ENCODE peak calls at places on chromosome 12, in nine cellular contexts. One of them, this sample, is unnamed. For H3K4me1, the result is how much of the 10 kb centered on the place peaks cover.

GRCh38 chr12:120529641-120530314 is 820 bp upstream of the COQ5 start:
- DNase-seq in ovary: no peak
- DNase-seq in cardiac muscle cell: peak
- DNase-seq in pancreas: no peak
- DNase-seq in GM23248: peak
- DNase-seq in uterus: no peak
- DNase-seq in astrocyte: peak
- DNase-seq in PC-3: peak
- DNase-seq in aorta: no peak
- DNase-seq in this sample: no peak

GRCh38 chr12:810635-811415 is 58.4 kb downstream of the WNK1 start:
- DNase-seq in PC-3: no peak
- DNase-seq in GM23248: peak
- DNase-seq in aorta: no peak
- DNase-seq in uterus: no peak
- DNase-seq in ovary: no peak
- DNase-seq in cardiac muscle cell: no peak
- DNase-seq in pancreas: no peak
- DNase-seq in astrocyte: peak
- DNase-seq in this sample: no peak

GRCh38 chr12:25155031-25155576 is 39.9 kb downstream of the DNAI7 start:
- DNase-seq in cardiac muscle cell: peak
- DNase-seq in pancreas: no peak
- DNase-seq in uterus: no peak
- DNase-seq in GM23248: peak
- DNase-seq in ovary: no peak
- DNase-seq in astrocyte: peak
- DNase-seq in PC-3: peak
- DNase-seq in aorta: no peak
- DNase-seq in this sample: no peak

GRCh38 chr12:131164096-131164872 is 210.6 kb downstream of the ADGRD1 start:
- DNase-seq in GM23248: no peak
- DNase-seq in PC-3: no peak
- DNase-seq in astrocyte: no peak
- DNase-seq in ovary: no peak
- DNase-seq in pancreas: no peak
- DNase-seq in aorta: no peak
- DNase-seq in uterus: no peak
- DNase-seq in cardiac muscle cell: no peak
- DNase-seq in this sample: no peak

GRCh38 chr12:65306603-65307501 is 28.4 kb downstream of the MSRB3 start:
- DNase-seq in GM23248: peak
- DNase-seq in cardiac muscle cell: peak
- DNase-seq in uterus: peak
- DNase-seq in pancreas: no peak
- DNase-seq in PC-3: peak
- DNase-seq in aorta: no peak
- DNase-seq in astrocyte: peak
- DNase-seq in ovary: no peak
- DNase-seq in this sample: peak

GRCh38 chr12:98358144-98358543 is 157.2 kb upstream of the TMPO start:
- DNase-seq in GM23248: no peak
- DNase-seq in aorta: no peak
- DNase-seq in pancreas: no peak
- DNase-seq in uterus: no peak
- DNase-seq in ovary: no peak
- DNase-seq in cardiac muscle cell: no peak
- DNase-seq in astrocyte: no peak
- DNase-seq in PC-3: no peak
- DNase-seq in this sample: no peak

GRCh38 chr12:115508990-115509389 is 768.5 kb downstream of the MED13L start:
- DNase-seq in ovary: no peak
- DNase-seq in cardiac muscle cell: no peak
- DNase-seq in PC-3: no peak
- DNase-seq in GM23248: no peak
- DNase-seq in uterus: no peak
- DNase-seq in astrocyte: no peak
- DNase-seq in aorta: no peak
- DNase-seq in pancreas: no peak
- DNase-seq in this sample: no peak

GRCh38 chr12:76266797-76267196 is 81.4 kb downstream of the BBS10 start:
- DNase-seq in cardiac muscle cell: peak
- DNase-seq in uterus: no peak
- DNase-seq in ovary: no peak
- DNase-seq in aorta: no peak
- DNase-seq in astrocyte: peak
- DNase-seq in pancreas: no peak
- DNase-seq in GM23248: peak
- DNase-seq in PC-3: peak
- DNase-seq in this sample: peak

GRCh38 chr12:45572114-45572513 is 157.4 kb upstream of the ARID2 start:
- DNase-seq in pancreas: no peak
- DNase-seq in PC-3: no peak
- DNase-seq in uterus: no peak
- DNase-seq in aorta: no peak
- DNase-seq in GM23248: no peak
- DNase-seq in ovary: no peak
- DNase-seq in cardiac muscle cell: no peak
- DNase-seq in astrocyte: no peak
- DNase-seq in this sample: no peak

GRCh38 chr12:64265839-64266238 is 43.7 kb upstream of the KICS2 start:
- DNase-seq in ovary: no peak
- DNase-seq in cardiac muscle cell: no peak
- DNase-seq in astrocyte: no peak
- DNase-seq in aorta: no peak
- DNase-seq in PC-3: no peak
- DNase-seq in pancreas: no peak
- DNase-seq in GM23248: no peak
- DNase-seq in uterus: no peak
- DNase-seq in this sample: no peak

GRCh38 chr12:60148109-60148508 is 552.3 kb downstream of the SLC16A7 start:
- DNase-seq in PC-3: peak
- DNase-seq in GM23248: peak
- DNase-seq in aorta: no peak
- DNase-seq in pancreas: no peak
- DNase-seq in astrocyte: peak
- DNase-seq in cardiac muscle cell: peak
- DNase-seq in ovary: no peak
- DNase-seq in uterus: no peak
- DNase-seq in this sample: no peak

DNA sequence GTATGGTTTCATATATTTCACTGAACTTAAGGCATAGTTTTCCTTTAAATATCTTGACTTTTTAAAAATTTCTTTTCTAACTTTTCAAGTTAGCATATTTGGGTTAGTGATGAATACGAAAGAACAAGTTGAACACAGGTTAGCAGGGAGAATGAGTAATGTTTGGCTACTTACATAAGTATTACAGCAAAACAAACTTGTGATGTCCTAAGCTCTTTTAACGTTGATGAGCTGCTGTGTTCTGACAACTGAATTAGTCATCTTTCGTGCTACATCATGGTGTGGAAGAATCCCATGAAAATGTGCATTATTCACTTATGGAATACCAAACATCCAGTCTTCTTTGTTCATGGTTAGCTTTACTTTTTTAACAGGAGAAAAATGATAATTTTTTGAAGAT is 36.3 kb upstream of the PDZRN4 start:
- DNase-seq in aorta: no peak
- DNase-seq in astrocyte: peak
- DNase-seq in uterus: no peak
- DNase-seq in PC-3: peak
- DNase-seq in GM23248: peak
- DNase-seq in ovary: no peak
- DNase-seq in pancreas: no peak
- DNase-seq in cardiac muscle cell: no peak
- DNase-seq in this sample: no peak
- H3K27ac ChIP-seq in aorta: no peak
- H3K27ac ChIP-seq in astrocyte: no peak
- H3K27ac ChIP-seq in uterus: no peak
- H3K27ac ChIP-seq in PC-3: no peak
- H3K27ac ChIP-seq in GM23248: no peak
- H3K27ac ChIP-seq in ovary: no peak
- H3K27ac ChIP-seq in pancreas: no peak
- H3K27ac ChIP-seq in cardiac muscle cell: no peak
- H3K27ac ChIP-seq in this sample: no peak

GRCh38 chr12:6699259-6699988 is 1.2 kb downstream of the PIANP start:
- DNase-seq in uterus: no peak
- DNase-seq in GM23248: peak
- DNase-seq in cardiac muscle cell: no peak
- DNase-seq in pancreas: no peak
- DNase-seq in ovary: no peak
- DNase-seq in PC-3: no peak
- DNase-seq in astrocyte: no peak
- DNase-seq in aorta: no peak
- DNase-seq in this sample: no peak

GRCh38 chr12:6701078-6701768 is 608 bp upstream of the PIANP start:
- DNase-seq in pancreas: no peak
- DNase-seq in astrocyte: no peak
- DNase-seq in uterus: no peak
- DNase-seq in PC-3: no peak
- DNase-seq in cardiac muscle cell: no peak
- DNase-seq in aorta: no peak
- DNase-seq in ovary: no peak
- DNase-seq in GM23248: no peak
- DNase-seq in this sample: no peak

GRCh38 chr12:6700646-6701051 is at the start of gene PIANP:
- DNase-seq in ovary: peak
- DNase-seq in pancreas: no peak
- DNase-seq in GM23248: peak
- DNase-seq in PC-3: no peak
- DNase-seq in cardiac muscle cell: peak
- DNase-seq in aorta: peak
- DNase-seq in astrocyte: no peak
- DNase-seq in uterus: peak
- DNase-seq in this sample: peak

GRCh38 chr12:6698352-6699046 is 2.1 kb downstream of the PIANP start:
- DNase-seq in PC-3: no peak
- DNase-seq in pancreas: no peak
- DNase-seq in uterus: no peak
- DNase-seq in GM23248: no peak
- DNase-seq in astrocyte: no peak
- DNase-seq in aorta: no peak
- DNase-seq in cardiac muscle cell: no peak
- DNase-seq in ovary: no peak
- DNase-seq in this sample: no peak

DNA sequence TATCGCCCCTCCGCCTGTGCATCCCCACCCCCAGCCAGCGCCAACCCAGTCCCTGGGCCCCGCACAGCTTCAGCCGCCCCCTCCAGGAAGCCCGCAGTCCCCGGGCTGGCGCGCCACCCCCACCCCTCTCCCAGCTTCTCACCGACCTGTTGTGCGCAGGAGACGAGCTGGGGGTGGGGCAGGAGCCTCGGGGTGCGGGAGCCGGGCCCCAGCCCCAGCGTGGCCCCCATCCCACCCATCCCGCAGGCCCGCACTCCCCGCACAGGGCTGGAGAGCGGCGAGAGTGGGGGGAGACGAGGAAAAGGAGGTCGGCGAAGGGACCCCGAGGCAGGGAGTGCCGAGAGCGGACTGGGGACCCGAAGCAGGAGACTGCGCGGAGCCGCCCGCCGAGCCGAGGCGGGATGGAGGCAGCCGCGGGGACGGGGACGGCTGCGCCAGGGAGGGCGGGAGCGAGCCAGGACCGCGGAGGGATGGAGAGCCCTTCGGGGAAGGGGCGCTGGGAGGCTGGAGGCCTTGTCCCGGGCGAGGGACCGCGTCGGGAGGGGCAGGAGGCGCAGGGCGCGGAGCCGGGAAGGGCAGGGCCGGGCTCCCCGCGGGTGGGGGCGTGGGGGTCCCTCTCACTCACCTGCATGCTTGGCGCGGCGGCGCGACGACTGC is 498 bp downstream of the PIANP start:
- DNase-seq in pancreas: no peak
- DNase-seq in uterus: peak
- DNase-seq in aorta: peak
- DNase-seq in cardiac muscle cell: no peak
- DNase-seq in ovary: no peak
- DNase-seq in GM23248: peak
- DNase-seq in PC-3: no peak
- DNase-seq in astrocyte: no peak
- DNase-seq in this sample: no peak
- H3K4me3 ChIP-seq in pancreas: peak
- H3K4me3 ChIP-seq in uterus: peak
- H3K4me3 ChIP-seq in aorta: peak
- H3K4me3 ChIP-seq in cardiac muscle cell: peak
- H3K4me3 ChIP-seq in ovary: peak
- H3K4me3 ChIP-seq in GM23248: peak
- H3K4me3 ChIP-seq in PC-3: peak
- H3K4me3 ChIP-seq in astrocyte: peak
- H3K4me3 ChIP-seq in this sample: peak

GRCh38 chr12:132432721-132433577 is 57.0 kb upstream of the FBRSL1 start:
- DNase-seq in uterus: peak
- DNase-seq in GM23248: no peak
- DNase-seq in pancreas: no peak
- DNase-seq in PC-3: no peak
- DNase-seq in aorta: no peak
- DNase-seq in astrocyte: no peak
- DNase-seq in ovary: peak
- DNase-seq in cardiac muscle cell: peak
- DNase-seq in this sample: no peak
- H3K4me1 ChIP-seq in uterus: under half
- H3K4me1 ChIP-seq in GM23248: under half
- H3K4me1 ChIP-seq in pancreas: under half
- H3K4me1 ChIP-seq in PC-3: under half
- H3K4me1 ChIP-seq in aorta: under half
- H3K4me1 ChIP-seq in astrocyte: under half
- H3K4me1 ChIP-seq in ovary: under half
- H3K4me1 ChIP-seq in cardiac muscle cell: under half
- H3K4me1 ChIP-seq in this sample: under half

GRCh38 chr12:118059645-118060275 is 1.2 kb downstream of the WSB2 start:
- DNase-seq in cardiac muscle cell: no peak
- DNase-seq in GM23248: peak
- DNase-seq in ovary: no peak
- DNase-seq in PC-3: peak
- DNase-seq in aorta: no peak
- DNase-seq in uterus: no peak
- DNase-seq in astrocyte: no peak
- DNase-seq in pancreas: no peak
- DNase-seq in this sample: no peak

GRCh38 chr12:118060301-118061010 is 523 bp downstream of the WSB2 start:
- DNase-seq in aorta: peak
- DNase-seq in GM23248: peak
- DNase-seq in astrocyte: no peak
- DNase-seq in ovary: peak
- DNase-seq in cardiac muscle cell: no peak
- DNase-seq in pancreas: peak
- DNase-seq in uterus: peak
- DNase-seq in PC-3: peak
- DNase-seq in this sample: peak

GRCh38 chr12:118061011-118061875 is at the start of gene WSB2:
- DNase-seq in PC-3: peak
- DNase-seq in pancreas: peak
- DNase-seq in astrocyte: peak
- DNase-seq in ovary: peak
- DNase-seq in aorta: peak
- DNase-seq in cardiac muscle cell: peak
- DNase-seq in GM23248: peak
- DNase-seq in uterus: peak
- DNase-seq in this sample: peak

GRCh38 chr12:118058227-118058626 is 2.8 kb downstream of the WSB2 start:
- DNase-seq in ovary: no peak
- DNase-seq in aorta: no peak
- DNase-seq in cardiac muscle cell: no peak
- DNase-seq in pancreas: no peak
- DNase-seq in astrocyte: no peak
- DNase-seq in uterus: no peak
- DNase-seq in GM23248: no peak
- DNase-seq in PC-3: no peak
- DNase-seq in this sample: no peak

GRCh38 chr12:118058881-118059644 is 1.9 kb downstream of the WSB2 start:
- DNase-seq in GM23248: peak
- DNase-seq in cardiac muscle cell: no peak
- DNase-seq in astrocyte: peak
- DNase-seq in PC-3: peak
- DNase-seq in pancreas: no peak
- DNase-seq in uterus: no peak
- DNase-seq in ovary: no peak
- DNase-seq in aorta: no peak
- DNase-seq in this sample: no peak
- H3K27ac ChIP-seq in GM23248: peak
- H3K27ac ChIP-seq in cardiac muscle cell: peak
- H3K27ac ChIP-seq in astrocyte: peak
- H3K27ac ChIP-seq in PC-3: peak
- H3K27ac ChIP-seq in pancreas: peak
- H3K27ac ChIP-seq in uterus: peak
- H3K27ac ChIP-seq in ovary: no peak
- H3K27ac ChIP-seq in aorta: peak
- H3K27ac ChIP-seq in this sample: peak

This sample was measured in left ventricle myocardium inferior.